ENCODE peak calls at places on chromosomes 1 and 21, in nine cellular contexts. Q, B, T, L, U, D, K, I and J are unnamed samples.

GRCh38 chr1:39642796-39643195 is 3.4 kb upstream of the HEYL start:
- DNase-seq in Q (peak), B (no peak), L (no peak), U (no peak), I (peak), D (no peak), T (no peak), K (no peak), J (no peak)

GRCh38 chr1:51313268-51313852 is 17.0 kb downstream of the TTC39A start:
- DNase-seq in U (peak), I (no peak), L (peak), B (peak), D (no peak), K (no peak), T (no peak), Q (no peak), J (peak)

GRCh38 chr1:66996018-66996682 is 57.8 kb downstream of the SLC35D1 start:
- DNase-seq in K (peak), I (peak), L (no peak), B (peak), U (peak), T (peak), Q (peak), D (peak), J (peak)

GRCh38 chr21:41112740-41113692 is 54.9 kb upstream of the BACE2 start:
- DNase-seq in U (peak), D (no peak), B (no peak), T (peak), I (peak), K (no peak), Q (peak), L (no peak), J (no peak)

GRCh38 chr21:45579383-45580180 is 37.3 kb upstream of the SLC19A1 start:
- DNase-seq in U (no peak), K (no peak), D (no peak), L (peak), T (no peak), Q (no peak), I (no peak), B (no peak), J (no peak)

GRCh38 chr1:19450811-19451564 is 34.4 kb downstream of the CAPZB start:
- DNase-seq in B (no peak), D (no peak), I (peak), T (peak), Q (peak), K (no peak), U (peak), L (no peak), J (no peak)

GRCh38 chr1:221230605-221231004 is 351.4 kb downstream of the HLX start:
- DNase-seq in D (no peak), K (no peak), B (no peak), Q (peak), L (no peak), U (no peak), T (peak), I (peak), J (no peak)

GRCh38 chr1:221431068-221431651 is 310.7 kb downstream of the DUSP10 start:
- DNase-seq in D (no peak), K (no peak), I (peak), L (no peak), B (no peak), Q (peak), U (peak), T (no peak), J (no peak)

GRCh38 chr1:208256091-208256490 is 11.9 kb upstream of the PLXNA2 start:
- DNase-seq in B (no peak), D (no peak), Q (no peak), U (no peak), K (no peak), L (no peak), T (no peak), I (no peak), J (no peak)

GRCh38 chr1:201702936-201703335 is 126.0 kb upstream of the IPO9 start:
- DNase-seq in D (no peak), K (no peak), U (peak), Q (no peak), B (peak), L (no peak), I (peak), T (no peak), J (peak)

GRCh38 chr1:10687782-10688408 is 108.6 kb downstream of the CASZ1 start:
- DNase-seq in T (no peak), B (no peak), U (peak), D (no peak), L (no peak), K (no peak), Q (peak), I (peak), J (no peak)

GRCh38 chr1:232463226-232463625 is 166.7 kb downstream of the SIPA1L2 start:
- DNase-seq in D (no peak), L (no peak), I (peak), Q (peak), K (no peak), B (no peak), T (no peak), U (no peak), J (no peak)

GRCh38 chr1:47703981-47704596 is 266.2 kb downstream of the FOXD2 start:
- DNase-seq in L (no peak), T (no peak), I (peak), K (no peak), Q (peak), B (no peak), U (peak), D (no peak), J (no peak)

GRCh38 chr1:77388655-77389054 is 106.8 kb downstream of the AK5 start:
- DNase-seq in U (no peak), I (peak), Q (no peak), D (no peak), T (no peak), L (no peak), B (no peak), K (no peak), J (no peak)

GRCh38 chr21:45970674-45971486 is 10.7 kb upstream of the COL6A1 start:
- DNase-seq in Q (peak), D (peak), T (no peak), B (peak), L (peak), U (no peak), K (peak), I (no peak), J (peak)

GRCh38 chr1:8962812-8963669 is 17.4 kb downstream of the CA6 start:
- DNase-seq in I (peak), L (peak), K (peak), U (peak), Q (peak), B (peak), D (peak), T (no peak), J (peak)

GRCh38 chr1:159839135-159839849 is 12.6 kb downstream of the SLAMF8 start:
- DNase-seq in L (no peak), K (peak), Q (no peak), D (no peak), T (no peak), U (no peak), I (no peak), B (peak), J (no peak)

GRCh38 chr1:7550981-7551380 is 220.1 kb upstream of the VAMP3 start:
- DNase-seq in T (no peak), I (no peak), D (no peak), B (no peak), K (no peak), U (no peak), L (peak), Q (no peak), J (peak)

GRCh38 chr21:29938968-29939858 is 583 bp downstream of the GRIK1 start:
- DNase-seq in D (no peak), T (no peak), K (no peak), U (peak), B (no peak), L (no peak), I (no peak), Q (no peak), J (peak)

GRCh38 chr1:177032434-177032833 is 132.1 kb downstream of the ASTN1 start:
- DNase-seq in T (no peak), L (no peak), D (no peak), I (no peak), K (no peak), Q (no peak), B (no peak), U (no peak), J (no peak)

GRCh38 chr21:45592208-45592619 is 50.0 kb upstream of the SLC19A1 start:
- DNase-seq in T (no peak), B (peak), I (no peak), L (peak), U (no peak), Q (no peak), K (peak), D (peak), J (no peak)

GRCh38 chr1:94737124-94737998 is 82.8 kb upstream of the SLC44A3 start:
- DNase-seq in K (no peak), D (no peak), I (peak), B (no peak), U (peak), Q (peak), L (no peak), T (no peak), J (no peak)

GRCh38 chr1:153526132-153526543 is 9.7 kb downstream of the S100A6 start:
- DNase-seq in L (peak), K (no peak), D (no peak), U (no peak), Q (no peak), I (no peak), B (no peak), T (no peak), J (no peak)

GRCh38 chr1:71783096-71783495 is 499.2 kb downstream of the NEGR1 start:
- DNase-seq in D (no peak), I (no peak), B (no peak), K (no peak), U (no peak), T (no peak), L (no peak), Q (no peak), J (no peak)

GRCh38 chr1:206469411-206469932 is 804 bp upstream of the IKBKE start:
- DNase-seq in K (peak), T (no peak), U (no peak), I (no peak), L (no peak), D (no peak), Q (no peak), B (no peak), J (no peak)

GRCh38 chr1:47559944-47560695 is 122.3 kb downstream of the FOXD2 start:
- DNase-seq in U (no peak), Q (no peak), I (no peak), K (no peak), T (no peak), L (no peak), D (no peak), B (no peak), J (no peak)

DNA sequence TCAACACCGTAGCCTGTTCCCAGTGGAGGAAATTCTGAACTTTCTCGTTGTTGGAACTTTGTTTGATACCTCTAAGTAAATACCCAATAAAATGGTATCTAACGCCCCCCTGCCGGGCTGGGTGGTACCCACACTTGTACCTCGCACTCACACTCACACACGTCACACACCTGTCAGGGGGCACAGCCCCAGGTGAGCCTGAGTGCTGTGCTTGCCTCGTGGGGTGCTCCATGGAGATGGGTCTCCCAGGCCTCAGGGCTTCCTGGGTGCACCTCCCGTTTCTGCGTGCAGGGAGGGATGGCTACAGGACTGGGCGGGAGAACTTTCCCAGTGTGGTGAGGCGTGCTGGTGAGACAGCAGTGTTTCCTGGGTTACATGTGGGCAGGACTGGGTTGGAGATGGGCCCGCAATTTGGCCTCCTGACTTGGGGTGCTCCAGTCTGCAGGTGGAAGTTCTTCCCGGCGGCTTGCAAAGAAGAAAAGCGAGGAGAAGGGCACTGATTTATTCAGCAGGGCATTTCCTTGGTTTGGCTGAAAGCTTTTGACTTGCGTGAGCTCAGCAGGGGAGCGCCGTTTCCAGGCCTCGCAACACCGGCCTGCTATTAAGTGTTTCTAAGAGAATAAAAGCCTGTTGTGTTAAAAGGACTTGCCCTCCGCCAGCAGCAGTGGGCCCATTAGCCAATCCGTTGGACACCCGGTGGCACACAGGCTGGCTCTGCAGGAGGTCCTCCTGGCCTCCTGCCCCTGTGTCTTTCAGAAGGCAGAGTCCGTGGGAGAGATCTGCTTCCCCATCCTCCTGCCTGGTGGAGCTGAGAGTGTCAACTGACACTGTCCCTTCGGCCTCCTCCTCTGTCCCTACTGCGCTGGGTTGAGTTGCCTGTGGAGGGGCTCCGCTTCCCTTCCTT is 79.7 kb downstream of the KIF26B start:
- DNase-seq in D (no peak), T (no peak), U (no peak), I (no peak), B (no peak), Q (no peak), K (no peak), L (peak), J (peak)
- TF ChIP-seq CTCF in D (no peak), T (no peak), U (no peak), I (no peak), B (no peak), Q (no peak), K (no peak), L (no peak), J (no peak)

GRCh38 chr1:213127074-213127473 is 76.0 kb downstream of the RPS6KC1 start:
- DNase-seq in Q (no peak), T (no peak), U (peak), D (no peak), I (no peak), B (no peak), K (no peak), L (no peak), J (no peak)

GRCh38 chr1:213135572-213135971 is 84.5 kb downstream of the RPS6KC1 start:
- DNase-seq in L (no peak), Q (peak), K (no peak), I (peak), U (peak), T (no peak), D (no peak), B (no peak), J (no peak)

GRCh38 chr1:213136190-213136917 is 85.3 kb downstream of the RPS6KC1 start:
- DNase-seq in U (no peak), T (no peak), D (no peak), B (peak), K (no peak), Q (no peak), L (no peak), I (no peak), J (no peak)

DNA sequence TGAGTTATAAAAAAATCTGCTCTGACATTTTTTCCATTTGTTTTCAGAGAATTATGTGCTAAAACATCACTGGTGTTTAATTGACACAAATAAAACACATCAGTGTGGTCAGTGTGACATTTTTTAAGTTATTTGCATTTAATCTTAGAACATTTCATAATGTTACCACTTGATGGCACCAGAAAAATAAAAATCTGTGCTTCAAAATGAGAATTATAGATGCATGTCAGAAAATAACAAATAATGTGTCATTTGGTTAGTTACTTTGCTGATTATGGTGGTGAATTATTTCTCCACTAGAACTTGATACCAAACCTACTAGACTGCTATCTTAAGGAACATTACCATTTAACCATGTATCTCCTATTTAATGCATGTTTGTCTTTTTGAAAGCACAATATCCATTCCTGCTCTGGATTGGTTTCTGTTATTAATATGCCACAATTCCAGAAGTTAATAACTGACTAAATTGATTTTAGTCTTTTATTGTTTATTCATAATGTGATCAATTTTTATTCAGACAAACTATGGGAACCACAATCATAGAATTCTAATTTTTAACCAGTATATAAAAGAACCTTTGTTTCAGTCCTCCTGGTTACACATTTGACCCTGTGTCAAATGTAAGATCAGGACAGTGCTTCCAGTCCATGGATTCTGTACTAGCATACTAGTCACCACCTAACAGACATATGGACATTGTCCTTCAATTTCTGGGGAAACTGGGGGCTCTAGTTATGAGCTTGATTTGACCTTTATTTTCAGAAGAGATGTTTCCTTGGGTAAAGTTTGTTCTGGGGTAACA is 81.0 kb downstream of the RPS6KC1 start:
- DNase-seq in B (no peak), D (no peak), I (no peak), K (no peak), Q (no peak), L (no peak), U (no peak), T (no peak), J (no peak)
- TF ChIP-seq CTCF in B (peak), D (no peak), I (no peak), K (no peak), Q (no peak), L (no peak), U (peak), T (no peak), J (no peak)

GRCh38 chr1:230337266-230337665 is 88.9 kb downstream of the PGBD5 start:
- DNase-seq in B (no peak), I (no peak), T (no peak), Q (no peak), K (no peak), L (no peak), U (no peak), D (no peak), J (no peak)
- TF ChIP-seq CTCF in B (no peak), I (no peak), T (no peak), Q (no peak), K (no peak), L (no peak), U (no peak), D (no peak), J (no peak)

GRCh38 chr1:107389410-107390075 is 248.7 kb downstream of the NTNG1 start:
- DNase-seq in B (no peak), U (no peak), Q (no peak), T (no peak), I (peak), D (no peak), L (no peak), K (no peak), J (no peak)
- TF ChIP-seq CTCF in B (no peak), U (no peak), Q (no peak), T (no peak), I (no peak), D (no peak), L (no peak), K (no peak), J (no peak)

GRCh38 chr1:182198006-182198605 is 136.6 kb upstream of the ZNF648 start:
- DNase-seq in K (peak), D (no peak), L (no peak), T (no peak), Q (no peak), U (peak), B (peak), I (no peak), J (no peak)
- TF ChIP-seq CTCF in K (peak), D (no peak), L (peak), T (peak), Q (no peak), U (peak), B (peak), I (peak), J (no peak)